ENCODE peak calls at places on chromosomes 11 and 22, in six cellular contexts. Q is BE2C, D is colonic mucosa, C is stomach, Z is Peyer's patch, X is iPS DF 6.9. O is an unnamed sample. For H3K4me1, the result is how much of the 10 kb centered on the place peaks cover.

GRCh38 chr11:44726278-44727113 is at the start of gene TSPAN18:
- DNase-seq in Q (peak), D (peak), C (no peak), Z (peak), X (no peak), O (no peak)

GRCh38 chr22:39527481-39527961 is 5.0 kb downstream of the RPS19BP1 start:
- DNase-seq in Q (peak), D (peak), C (peak), Z (peak), X (no peak), O (no peak)

GRCh38 chr11:27722945-27723344 is 22.7 kb upstream of the BDNF start:
- DNase-seq in Q (no peak), D (no peak), C (no peak), Z (no peak), X (no peak), O (no peak)

GRCh38 chr11:134633276-134633675 is 221.2 kb upstream of the B3GAT1 start:
- DNase-seq in Q (no peak), D (no peak), C (no peak), Z (no peak), X (no peak), O (no peak)

GRCh38 chr11:72119188-72119587 is 6.7 kb upstream of the ANAPC15 start:
- DNase-seq in Q (no peak), D (no peak), C (no peak), Z (no peak), X (no peak), O (no peak)

GRCh38 chr11:92225206-92225562 is 566 bp downstream of the FAT3 start:
- DNase-seq in Q (peak), D (no peak), C (no peak), Z (no peak), X (no peak), O (no peak)

GRCh38 chr11:112962854-112963367 is 1.7 kb downstream of the NCAM1 start:
- DNase-seq in Q (peak), D (peak), C (peak), Z (no peak), X (no peak), O (peak)

GRCh38 chr11:45556851-45557707 is 108.3 kb downstream of the CHST1 start:
- DNase-seq in Q (no peak), D (no peak), C (no peak), Z (no peak), X (no peak), O (no peak)

GRCh38 chr11:66727282-66727882 is 1.6 kb downstream of the SPTBN2 start:
- DNase-seq in Q (peak), D (no peak), C (peak), Z (no peak), X (no peak), O (no peak)

GRCh38 chr11:3159296-3160190 is 5.6 kb downstream of the OSBPL5 start:
- DNase-seq in Q (peak), D (no peak), C (peak), Z (no peak), X (no peak), O (peak)
- H3K4me1 ChIP-seq in Q (under half), D (under half), C (half or more), Z (under half), X (under half), O (half or more)

DNA sequence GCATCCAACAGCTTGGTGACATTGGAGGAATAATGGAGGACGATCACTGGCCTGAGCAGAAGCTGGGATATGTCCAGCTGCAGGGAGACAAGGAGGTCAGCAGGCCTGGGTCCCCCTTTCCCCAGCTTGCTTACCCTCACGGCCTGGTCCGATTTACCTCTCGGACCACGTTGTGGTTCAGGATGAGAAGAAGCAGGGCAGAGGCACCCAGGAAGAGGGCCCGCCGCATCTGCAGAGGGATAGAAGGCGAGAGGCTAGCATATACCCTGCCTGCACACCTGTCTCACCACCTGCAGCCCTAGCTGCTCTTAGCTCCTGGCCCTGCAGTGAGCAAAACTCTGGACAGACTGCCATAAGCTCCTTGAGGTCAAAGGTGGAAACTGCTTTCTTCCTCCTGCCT is 1.3 kb downstream of the RNF215 start:
- DNase-seq in Q (no peak), D (no peak), C (no peak), Z (no peak), X (no peak), O (no peak)
- H3K4me3 ChIP-seq in Q (no peak), D (no peak), C (no peak), Z (no peak), X (no peak), O (no peak)

GRCh38 chr11:35063453-35063852 is 75.5 kb upstream of the CD44 start:
- DNase-seq in Q (no peak), D (no peak), C (no peak), Z (no peak), X (no peak), O (no peak)
- H3K4me1 ChIP-seq in Q (under half), D (under half), C (under half), Z (under half), X (under half), O (under half)

GRCh38 chr11:47376543-47377371 is 1.6 kb downstream of the SPI1 start:
- DNase-seq in Q (no peak), D (no peak), C (no peak), Z (peak), X (no peak), O (peak)
- H3K4me3 ChIP-seq in Q (no peak), D (peak), C (peak), Z (peak), X (no peak), O (peak)

GRCh38 chr11:75165721-75166120 is 14.8 kb downstream of the SLCO2B1 start:
- DNase-seq in Q (no peak), D (no peak), C (no peak), Z (no peak), X (no peak), O (no peak)
- H3K4me1 ChIP-seq in Q (under half), D (under half), C (under half), Z (under half), X (under half), O (under half)

GRCh38 chr22:42719656-42720262 is 911 bp downstream of the A4GALT start:
- DNase-seq in Q (no peak), D (no peak), C (no peak), Z (peak), X (no peak), O (no peak)

GRCh38 chr22:42721045-42721434 is 370 bp upstream of the A4GALT start:
- DNase-seq in Q (no peak), D (no peak), C (no peak), Z (no peak), X (no peak), O (no peak)

GRCh38 chr22:42717197-42717967 is 3.3 kb downstream of the A4GALT start:
- DNase-seq in Q (no peak), D (no peak), C (no peak), Z (no peak), X (no peak), O (no peak)

GRCh38 chr22:42720263-42721044 is at the start of gene A4GALT:
- DNase-seq in Q (no peak), D (no peak), C (no peak), Z (no peak), X (no peak), O (no peak)

GRCh38 chr22:42719133-42719532 is 1.5 kb downstream of the A4GALT start:
- DNase-seq in Q (no peak), D (no peak), C (no peak), Z (no peak), X (no peak), O (no peak)
- H3K4me3 ChIP-seq in Q (no peak), D (peak), C (peak), Z (no peak), X (no peak), O (peak)

GRCh38 chr11:118768715-118769114 is 22.2 kb downstream of the DDX6 start:
- DNase-seq in Q (no peak), D (no peak), C (no peak), Z (no peak), X (no peak), O (no peak)
- H3K4me1 ChIP-seq in Q (under half), D (under half), C (half or more), Z (under half), X (under half), O (half or more)

DNA sequence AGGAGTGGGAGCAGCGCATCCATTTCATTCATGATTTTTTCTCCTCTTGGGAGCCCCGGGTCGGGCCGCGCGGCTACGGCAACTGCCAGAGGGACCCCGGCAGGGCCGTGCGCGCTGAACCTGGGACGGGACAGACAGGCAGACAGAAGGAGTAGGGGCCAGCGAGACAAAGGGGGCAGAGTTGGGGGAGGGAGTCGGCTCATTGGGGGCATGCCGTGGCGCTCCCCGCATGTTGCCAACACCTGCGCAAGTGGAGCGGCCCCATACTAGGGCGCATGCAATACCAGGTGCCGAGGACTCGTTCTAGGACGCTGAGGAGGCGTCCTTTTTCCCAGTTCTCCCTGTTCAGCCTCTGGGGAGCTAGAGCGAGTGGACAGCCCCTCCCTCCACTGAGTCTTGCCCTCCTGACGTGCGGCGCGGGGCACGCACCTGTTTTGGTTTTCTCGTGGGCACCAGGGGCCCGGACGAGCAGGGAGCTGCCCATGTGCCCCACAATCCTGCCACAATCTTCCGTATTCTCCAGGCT is 531 bp upstream of the PTPN5 start:
- DNase-seq in Q (no peak), D (no peak), C (no peak), Z (no peak), X (no peak), O (no peak)
- H3K4me3 ChIP-seq in Q (no peak), D (no peak), C (peak), Z (no peak), X (peak), O (peak)

GRCh38 chr11:65417702-65418430 is 4.7 kb upstream of the NEAT1 start:
- DNase-seq in Q (no peak), D (no peak), C (peak), Z (peak), X (no peak), O (peak)

GRCh38 chr11:65414776-65415498 is 7.7 kb upstream of the NEAT1 start:
- DNase-seq in Q (no peak), D (no peak), C (no peak), Z (no peak), X (no peak), O (peak)

GRCh38 chr11:65415499-65416340 is 6.9 kb upstream of the NEAT1 start:
- DNase-seq in Q (no peak), D (no peak), C (no peak), Z (no peak), X (no peak), O (peak)

GRCh38 chr11:65417221-65417701 is 5.3 kb upstream of the NEAT1 start:
- DNase-seq in Q (no peak), D (no peak), C (peak), Z (peak), X (no peak), O (peak)

DNA sequence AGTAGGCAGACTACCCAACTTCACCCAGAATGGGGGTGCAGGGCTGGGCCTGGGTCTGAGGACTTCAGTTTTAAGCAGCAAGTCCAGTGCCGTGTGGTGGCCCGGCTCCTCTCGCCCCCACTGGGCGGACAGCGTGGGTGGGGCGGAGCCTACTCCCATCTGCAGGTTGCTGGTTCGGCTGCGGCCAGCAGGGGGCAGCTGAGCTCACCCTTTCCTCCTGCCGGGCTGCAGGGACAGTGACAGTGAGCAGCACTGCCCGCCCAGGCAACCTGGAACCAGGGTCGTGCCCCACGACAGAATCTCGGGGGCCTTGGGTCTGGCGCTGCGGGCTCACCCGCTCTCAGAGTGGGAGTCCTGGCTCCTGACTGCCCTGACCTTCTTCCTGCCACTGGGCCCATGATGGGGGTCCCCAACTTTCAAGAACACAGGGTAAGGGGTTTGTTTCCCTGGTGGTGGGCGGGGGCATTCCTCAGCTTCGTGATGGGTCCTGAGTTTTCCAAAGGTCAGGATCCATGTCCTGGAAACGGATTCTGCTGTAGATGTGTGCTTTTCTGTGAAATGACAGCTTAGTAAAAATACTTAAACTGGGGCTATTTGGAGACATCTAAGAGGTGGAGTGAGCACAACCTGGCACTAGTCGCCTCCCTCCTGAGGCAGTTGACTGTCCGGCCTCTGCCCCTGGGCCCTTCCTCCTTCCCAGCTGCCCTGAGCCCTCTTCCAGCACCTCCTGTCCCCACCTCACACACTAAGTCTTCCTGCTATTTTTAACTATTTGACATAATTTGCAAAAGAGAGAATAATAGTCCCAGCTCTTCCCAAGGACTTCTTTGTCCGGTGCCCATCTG is 6.0 kb upstream of the NEAT1 start:
- DNase-seq in Q (peak), D (peak), C (peak), Z (peak), X (peak), O (peak)
- H3K4me1 ChIP-seq in Q (under half), D (under half), C (half or more), Z (under half), X (under half), O (under half)

GRCh38 chr11:7964261-7964660 is 986 bp downstream of the NLRP10 start:
- DNase-seq in Q (no peak), D (no peak), C (no peak), Z (no peak), X (no peak), O (no peak)
- H3K4me3 ChIP-seq in Q (no peak), D (no peak), C (no peak), Z (no peak), X (no peak), O (no peak)